ENCODE peak calls at places on chromosomes 5 and 9, in eight cellular contexts. B is activated CD8-positive, alpha-beta T cell treated with anti-CD3 and anti-CD28 coated beads for 36 hours; L is NCI-H345; K is dermis microvascular lymphatic vessel endothelial cell; P is fibroblast of mammary gland; O is effector memory CD4-positive, alpha-beta T cell; M is GM03348; J is activated naive CD8-positive, alpha-beta T cell treated with anti-CD3 and anti-CD28 coated beads, Interleukin-2, amount 50 U/mL, for 24 hours. N is an unnamed sample.
A peak's percentile ranks its signal among the peaks of the same experiment; 100 is the strongest.

GRCh38 chr9:88390371-88390990 is 2.2 kb downstream of the SPIN1 start:
- DNase-seq in B (no peak), L (no peak), K (no peak), P (peak; percentile 49), O (no peak), M (peak; percentile 62), J (no peak), N (no peak)

GRCh38 chr9:27351438-27351837 is 54.5 kb upstream of the EQTN start:
- DNase-seq in B (no peak), L (peak; percentile 72), K (no peak), P (no peak), O (no peak), M (no peak), J (no peak), N (no peak)

GRCh38 chr9:129958771-129959170 is 84.2 kb downstream of the FNBP1 start:
- DNase-seq in B (no peak), L (no peak), K (no peak), P (no peak), O (no peak), M (no peak), J (no peak), N (no peak)

GRCh38 chr9:37531699-37532098 is 44.5 kb downstream of the FBXO10 start:
- DNase-seq in B (peak; percentile 19), L (no peak), K (no peak), P (no peak), O (peak; percentile 53), M (no peak), J (no peak), N (no peak)

GRCh38 chr9:91814214-91814613 is 135.8 kb downstream of the ROR2 start:
- DNase-seq in B (no peak), L (no peak), K (no peak), P (no peak), O (no peak), M (no peak), J (no peak), N (no peak)

GRCh38 chr9:104073098-104073769 is 20.9 kb upstream of the SMC2 start:
- DNase-seq in B (no peak), L (no peak), K (no peak), P (no peak), O (no peak), M (no peak), J (no peak), N (no peak)

GRCh38 chr9:92501671-92502393 is 19.5 kb upstream of the ASPN start:
- DNase-seq in B (peak; percentile 22), L (no peak), K (peak; percentile 51), P (peak; percentile 55), O (no peak), M (peak; percentile 79), J (peak; percentile 8), N (peak; percentile 45)

GRCh38 chr5:139687656-139688055 is 39.5 kb downstream of the CXXC5 start:
- DNase-seq in B (no peak), L (no peak), K (no peak), P (no peak), O (no peak), M (no peak), J (no peak), N (no peak)

GRCh38 chr9:134689320-134690181 is 47.9 kb downstream of the COL5A1 start:
- DNase-seq in B (peak; percentile 27), L (peak; percentile 46), K (peak; percentile 14), P (peak; percentile 71), O (no peak), M (peak; percentile 90), J (peak; percentile 23), N (peak; percentile 63)